ENCODE peak calls at places on chromosome 17, in nine cellular contexts. A is substantia nigra; B is C1 segment of cervical spinal cord; N is stimulated activated CD8-positive, alpha-beta memory T cell treated with anti-CD3 and anti-CD28 coated beads, Interleukin-12 subunit alpha, Interleukin-12 subunit beta, amount 100 ng/mL, for 1 hour; U is posterior cingulate gyrus; D is HepG2; K is activated effector memory CD4-positive, alpha-beta T cell treated with Interleukin-2 at 50 U/mL for 16 hours; P is activated CD8-positive, alpha-beta memory T cell treated with anti-CD3 and anti-CD28 coated beads for 4 hours; V is midbrain. L is an unnamed sample.

GRCh38 chr17:17603895-17604225 is 12.4 kb upstream of the PEMT start:
- DNase-seq in A (no peak), B (no peak), N (no peak), U (no peak), D (no peak), K (no peak), P (no peak), V (no peak), L (no peak)

GRCh38 chr17:9647014-9647413 is 1.7 kb downstream of the USP43 start:
- DNase-seq in A (no peak), B (no peak), N (no peak), U (no peak), D (no peak), K (no peak), P (no peak), V (no peak), L (no peak)

GRCh38 chr17:16287563-16288027 is 65.7 kb downstream of the CENPV start:
- DNase-seq in A (no peak), B (no peak), N (peak; percentile 14), U (no peak), D (peak; percentile 48), K (no peak), P (no peak), V (peak; percentile 4), L (no peak)

GRCh38 chr17:59505610-59506276 is 59.7 kb upstream of the DHX40 start:
- DNase-seq in A (no peak), B (no peak), N (no peak), U (no peak), D (peak; percentile 65), K (no peak), P (no peak), V (no peak), L (no peak)

GRCh38 chr17:28916302-28916934 is 13.5 kb upstream of the DHRS13 start:
- DNase-seq in A (peak; percentile 28), B (no peak), N (peak; percentile 30), U (peak; percentile 81), D (peak; percentile 38), K (no peak), P (no peak), V (peak; percentile 46), L (no peak)

GRCh38 chr17:35373532-35373983 is at the start of gene SLFN11:
- DNase-seq in A (peak; percentile 56), B (peak; percentile 56), N (peak; percentile 77), U (peak; percentile 82), D (no peak), K (peak; percentile 63), P (peak; percentile 83), V (peak; percentile 45), L (no peak)

GRCh38 chr17:76405607-76405966 is 21.2 kb downstream of the SPHK1 start:
- DNase-seq in A (no peak), B (no peak), N (no peak), U (no peak), D (no peak), K (no peak), P (no peak), V (no peak), L (no peak)

GRCh38 chr17:28968269-28968913 is 17.1 kb upstream of the PHF12 start:
- DNase-seq in A (no peak), B (no peak), N (no peak), U (peak; percentile 62), D (no peak), K (no peak), P (no peak), V (no peak), L (no peak)

GRCh38 chr17:4345569-4345968 is 20.9 kb downstream of the UBE2G1 start:
- DNase-seq in A (no peak), B (no peak), N (no peak), U (no peak), D (no peak), K (no peak), P (no peak), V (no peak), L (no peak)